ENCODE peak calls at places on chromosome 12, in five cellular contexts. One of them, this sample, is unnamed.

GRCh38 chr12:75859868-75860267 is 171.7 kb downstream of the PHLDA1 start:
- DNase-seq in pancreas: no peak
- DNase-seq in fibroblast of the aortic adventitia: peak
- DNase-seq in WTC11: no peak
- DNase-seq in NCI-H524: no peak
- DNase-seq in this sample: no peak

GRCh38 chr12:70695361-70696023 is 58.3 kb upstream of the PTPRB start:
- DNase-seq in NCI-H524: no peak
- DNase-seq in fibroblast of the aortic adventitia: no peak
- DNase-seq in WTC11: no peak
- DNase-seq in pancreas: no peak
- DNase-seq in this sample: no peak

GRCh38 chr12:131048611-131048990 is 94.9 kb downstream of the ADGRD1 start:
- DNase-seq in NCI-H524: no peak
- DNase-seq in WTC11: no peak
- DNase-seq in fibroblast of the aortic adventitia: no peak
- DNase-seq in pancreas: no peak
- DNase-seq in this sample: no peak

GRCh38 chr12:130783110-130783715 is 55.8 kb downstream of the STX2 start:
- DNase-seq in pancreas: no peak
- DNase-seq in NCI-H524: no peak
- DNase-seq in WTC11: no peak
- DNase-seq in fibroblast of the aortic adventitia: no peak
- DNase-seq in this sample: no peak

GRCh38 chr12:94690199-94690695 is 39.9 kb upstream of the TMCC3 start:
- DNase-seq in pancreas: no peak
- DNase-seq in NCI-H524: no peak
- DNase-seq in WTC11: no peak
- DNase-seq in fibroblast of the aortic adventitia: peak
- DNase-seq in this sample: no peak

GRCh38 chr12:88958153-88958552 is 377.9 kb upstream of the KITLG start:
- DNase-seq in pancreas: no peak
- DNase-seq in WTC11: no peak
- DNase-seq in NCI-H524: no peak
- DNase-seq in fibroblast of the aortic adventitia: no peak
- DNase-seq in this sample: no peak

GRCh38 chr12:47811581-47812484 is 7.9 kb downstream of the HDAC7 start:
- DNase-seq in fibroblast of the aortic adventitia: peak
- DNase-seq in NCI-H524: no peak
- DNase-seq in WTC11: no peak
- DNase-seq in pancreas: no peak
- DNase-seq in this sample: no peak

GRCh38 chr12:8658361-8658760 is 4.3 kb downstream of the MFAP5 start:
- DNase-seq in pancreas: no peak
- DNase-seq in NCI-H524: no peak
- DNase-seq in WTC11: no peak
- DNase-seq in fibroblast of the aortic adventitia: peak
- DNase-seq in this sample: no peak

GRCh38 chr12:66352197-66352596 is 49.9 kb downstream of the HELB start:
- DNase-seq in NCI-H524: peak
- DNase-seq in pancreas: no peak
- DNase-seq in WTC11: peak
- DNase-seq in fibroblast of the aortic adventitia: peak
- DNase-seq in this sample: no peak

GRCh38 chr12:78725951-78726550 is 138.5 kb upstream of the SYT1 start:
- DNase-seq in fibroblast of the aortic adventitia: no peak
- DNase-seq in pancreas: no peak
- DNase-seq in NCI-H524: no peak
- DNase-seq in WTC11: no peak
- DNase-seq in this sample: no peak

GRCh38 chr12:11959117-11959823 is 111.5 kb upstream of the BCL2L14 start:
- DNase-seq in NCI-H524: no peak
- DNase-seq in fibroblast of the aortic adventitia: no peak
- DNase-seq in WTC11: no peak
- DNase-seq in pancreas: no peak
- DNase-seq in this sample: no peak

GRCh38 chr12:89939468-89940215 is 231.0 kb upstream of the ATP2B1 start:
- DNase-seq in NCI-H524: no peak
- DNase-seq in WTC11: no peak
- DNase-seq in pancreas: no peak
- DNase-seq in fibroblast of the aortic adventitia: no peak
- DNase-seq in this sample: no peak

GRCh38 chr12:111076611-111077451 is 156.5 kb upstream of the MYL2 start:
- DNase-seq in NCI-H524: no peak
- DNase-seq in pancreas: no peak
- DNase-seq in fibroblast of the aortic adventitia: no peak
- DNase-seq in WTC11: no peak
- DNase-seq in this sample: no peak

GRCh38 chr12:13171921-13172859 is 24.3 kb upstream of the EMP1 start:
- DNase-seq in NCI-H524: peak
- DNase-seq in WTC11: peak
- DNase-seq in fibroblast of the aortic adventitia: peak
- DNase-seq in pancreas: no peak
- DNase-seq in this sample: no peak

GRCh38 chr12:64104376-64104775 is 117.7 kb downstream of the KICS2 start:
- DNase-seq in NCI-H524: no peak
- DNase-seq in fibroblast of the aortic adventitia: no peak
- DNase-seq in WTC11: no peak
- DNase-seq in pancreas: no peak
- DNase-seq in this sample: no peak

GRCh38 chr12:53676715-53677611 is 1.1 kb upstream of the ATP5MC2 start:
- DNase-seq in pancreas: peak
- DNase-seq in NCI-H524: peak
- DNase-seq in fibroblast of the aortic adventitia: peak
- DNase-seq in WTC11: peak
- DNase-seq in this sample: no peak

GRCh38 chr12:6355491-6356373 is 13.9 kb upstream of the TNFRSF1A start:
- DNase-seq in fibroblast of the aortic adventitia: no peak
- DNase-seq in WTC11: peak
- DNase-seq in NCI-H524: no peak
- DNase-seq in pancreas: no peak
- DNase-seq in this sample: no peak